ENCODE peak calls at places on chromosome X, in nine cellular contexts. M, C, J, K, D, X, L, R and V are unnamed samples. For H3K36me3, the result is how much of the 10 kb centered on the place peaks cover.

GRCh38 chrX:118347131-118347530 is 1.2 kb downstream of the WDR44 start:
- DNase-seq in M (peak), K (peak), C (no peak), L (no peak), D (no peak), J (no peak), R (peak), X (no peak), V (no peak)

GRCh38 chrX:22116585-22117546 is 84.7 kb downstream of the PHEX start:
- DNase-seq in K (no peak), L (no peak), R (no peak), M (no peak), J (no peak), X (no peak), D (no peak), C (no peak), V (no peak)

GRCh38 chrX:134628663-134629062 is 29.6 kb downstream of the PLAC1 start:
- DNase-seq in X (no peak), K (no peak), L (no peak), J (no peak), R (no peak), D (no peak), M (no peak), C (no peak), V (no peak)

GRCh38 chrX:109889289-109890006 is 113.5 kb upstream of the TMEM164 start:
- DNase-seq in R (peak), X (no peak), L (no peak), J (no peak), K (peak), D (no peak), M (peak), C (no peak), V (peak)

GRCh38 chrX:38055170-38055847 is 49.0 kb downstream of the SYTL5 start:
- DNase-seq in K (no peak), D (peak), X (no peak), R (no peak), M (peak), C (no peak), L (no peak), J (peak), V (peak)

GRCh38 chrX:79161655-79162054 is 17.2 kb downstream of the GPR174 start:
- DNase-seq in D (no peak), K (no peak), X (no peak), J (no peak), L (no peak), M (no peak), R (no peak), C (no peak), V (no peak)

GRCh38 chrX:65668362-65669310 is 1.2 kb downstream of the MSN start:
- DNase-seq in L (peak), X (peak), R (peak), J (peak), K (peak), M (peak), C (no peak), D (peak), V (peak)

GRCh38 chrX:11386001-11386523 is 92.8 kb downstream of the AMELX start:
- DNase-seq in J (no peak), X (no peak), D (no peak), C (no peak), L (no peak), M (peak), R (peak), K (peak), V (peak)

GRCh38 chrX:39261446-39262147 is 460.3 kb downstream of the MID1IP1 start:
- DNase-seq in L (no peak), K (peak), M (peak), J (no peak), D (peak), C (no peak), X (no peak), R (peak), V (peak)

GRCh38 chrX:2926664-2927275 is 2.4 kb downstream of the ARSD start:
- DNase-seq in R (no peak), J (no peak), L (no peak), K (no peak), X (no peak), D (no peak), M (no peak), C (no peak), V (no peak)

GRCh38 chrX:112779139-112779538 is 61.5 kb downstream of the AMOT start:
- DNase-seq in D (no peak), J (no peak), R (no peak), C (no peak), X (no peak), K (no peak), M (no peak), L (no peak), V (no peak)

GRCh38 chrX:44970709-44971108 is 97.7 kb downstream of the KDM6A start:
- DNase-seq in C (no peak), L (no peak), J (no peak), D (no peak), R (no peak), X (no peak), K (no peak), M (no peak), V (no peak)

GRCh38 chrX:67622053-67622452 is 78.2 kb downstream of the AR start:
- DNase-seq in C (no peak), L (no peak), R (no peak), M (no peak), K (no peak), X (no peak), D (no peak), J (no peak), V (no peak)

GRCh38 chrX:125651426-125651825 is 331.8 kb downstream of the TEX13C start:
- DNase-seq in M (no peak), L (no peak), K (no peak), X (no peak), R (no peak), J (no peak), D (no peak), C (no peak), V (no peak)

GRCh38 chrX:73214366-73215094 is at the start of gene NAP1L2:
- DNase-seq in J (peak), L (peak), C (no peak), R (peak), X (peak), K (no peak), D (peak), M (peak), V (peak)

GRCh38 chrX:8689473-8689872 is 42.5 kb downstream of the ANOS1 start:
- DNase-seq in X (no peak), L (no peak), K (no peak), J (no peak), R (no peak), C (no peak), M (no peak), D (no peak), V (no peak)

GRCh38 chrX:12227412-12228041 is 89.3 kb downstream of the FRMPD4 start:
- DNase-seq in J (no peak), D (no peak), R (no peak), C (no peak), X (no peak), K (no peak), M (no peak), L (no peak), V (no peak)

GRCh38 chrX:30626402-30626801 is 26.8 kb upstream of the GK start:
- DNase-seq in C (no peak), L (no peak), D (no peak), J (no peak), M (no peak), R (no peak), K (no peak), X (no peak), V (no peak)

GRCh38 chrX:107565005-107565404 is 63.3 kb upstream of the PRPS1 start:
- DNase-seq in C (no peak), J (no peak), M (no peak), L (no peak), X (no peak), R (no peak), K (no peak), D (no peak), V (no peak)

GRCh38 chrX:141405486-141405877 is 163.2 kb upstream of the SPANXC start:
- DNase-seq in D (no peak), R (no peak), K (peak), M (peak), L (no peak), C (no peak), J (no peak), X (no peak), V (no peak)

GRCh38 chrX:17633546-17633945 is 103.7 kb upstream of the SCML1 start:
- DNase-seq in R (no peak), C (no peak), D (no peak), K (no peak), J (no peak), L (no peak), M (peak), X (no peak), V (no peak)

GRCh38 chrX:47836164-47837072 is at the start of gene ZNF81:
- DNase-seq in D (peak), K (peak), M (peak), J (peak), R (peak), C (no peak), X (peak), L (peak), V (peak)

GRCh38 chrX:136159615-136160025 is 12.3 kb downstream of the FHL1 start:
- DNase-seq in X (no peak), R (no peak), M (no peak), L (no peak), J (no peak), D (no peak), C (no peak), K (no peak), V (peak)

GRCh38 chrX:120457766-120458180 is 11.3 kb downstream of the LAMP2 start:
- DNase-seq in J (no peak), R (peak), L (no peak), C (no peak), X (no peak), M (peak), K (peak), D (no peak), V (peak)
- H3K4me3 ChIP-seq in J (no peak), R (no peak), L (no peak), C (no peak), X (no peak), M (no peak), K (no peak), D (no peak), V (no peak)

GRCh38 chrX:81542255-81542654 is 340.4 kb downstream of the SH3BGRL start:
- DNase-seq in R (no peak), L (no peak), J (no peak), X (no peak), K (no peak), D (no peak), M (no peak), C (no peak), V (no peak)
- H3K36me3 ChIP-seq in R (under half), L (under half), J (under half), X (under half), K (under half), D (under half), M (under half), C (under half), V (under half)

GRCh38 chrX:31629195-31629594 is 557.4 kb upstream of the FTHL17 start:
- DNase-seq in K (no peak), X (no peak), D (no peak), R (no peak), C (no peak), L (no peak), J (no peak), M (no peak), V (no peak)

DNA sequence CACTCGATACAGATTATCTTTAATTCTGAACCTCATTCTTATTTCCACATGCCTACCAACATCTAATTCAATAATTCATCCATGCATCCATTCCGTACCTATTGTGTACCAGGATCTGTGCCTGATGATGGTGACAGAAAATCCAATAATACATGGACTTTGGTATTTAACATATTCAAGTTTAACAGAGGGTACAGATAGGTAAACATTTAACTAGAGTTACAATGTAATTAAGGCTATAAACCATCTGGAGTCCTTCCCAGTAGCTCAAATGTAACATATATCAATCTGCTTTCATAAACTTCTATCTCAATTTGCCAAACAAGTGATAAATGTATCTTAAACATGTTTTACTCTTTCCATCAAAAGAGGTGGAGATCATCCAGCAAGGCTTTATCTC is 561.5 kb upstream of the FTHL17 start:
- DNase-seq in M (no peak), X (no peak), J (no peak), K (no peak), L (no peak), R (no peak), D (no peak), C (no peak), V (no peak)
- H3K4me3 ChIP-seq in M (no peak), X (no peak), J (no peak), K (no peak), L (no peak), R (no peak), D (no peak), C (no peak), V (no peak)

GRCh38 chrX:1440506-1440905 is 12.2 kb downstream of the ASMTL start:
- DNase-seq in J (no peak), R (no peak), C (no peak), L (peak), X (no peak), D (no peak), M (no peak), K (no peak), V (no peak)

GRCh38 chrX:1442016-1442665 is 10.6 kb downstream of the ASMTL start:
- DNase-seq in K (no peak), C (peak), M (no peak), L (peak), X (no peak), D (no peak), R (no peak), J (no peak), V (no peak)

GRCh38 chrX:1443496-1444075 is 9.1 kb downstream of the ASMTL start:
- DNase-seq in J (no peak), C (peak), L (peak), R (no peak), M (no peak), X (no peak), K (no peak), D (peak), V (no peak)

GRCh38 chrX:1444896-1445480 is 7.7 kb downstream of the ASMTL start:
- DNase-seq in X (no peak), R (no peak), M (no peak), D (no peak), K (no peak), C (peak), L (peak), J (no peak), V (no peak)

GRCh38 chrX:1442724-1443367 is 9.9 kb downstream of the ASMTL start:
- DNase-seq in C (no peak), R (no peak), K (no peak), M (no peak), J (no peak), D (no peak), L (peak), X (no peak), V (no peak)
- H3K36me3 ChIP-seq in C (under half), R (under half), K (half or more), M (under half), J (under half), D (under half), L (under half), X (under half), V (under half)

DNA sequence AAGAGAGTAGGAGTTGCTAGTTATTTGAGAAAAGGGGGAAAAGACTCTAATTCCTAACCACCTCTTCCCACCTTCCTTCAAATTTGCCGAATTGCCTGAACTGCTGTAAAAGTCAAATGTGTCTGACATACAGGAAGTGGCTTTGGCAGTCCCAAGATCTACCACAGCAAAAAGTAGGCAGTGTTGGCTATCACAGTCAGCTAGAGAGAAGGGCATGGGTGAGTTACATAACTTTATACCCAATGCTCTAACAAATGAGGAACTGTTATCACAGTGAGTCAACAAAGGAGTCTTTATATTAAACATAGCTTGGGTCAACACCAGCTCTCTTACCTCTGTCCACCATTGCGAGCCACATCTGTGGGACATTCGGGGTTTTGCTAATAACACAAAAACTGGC is 2.4 kb upstream of the MBNL3 start:
- DNase-seq in M (no peak), K (no peak), R (peak), C (no peak), X (no peak), D (peak), J (peak), L (no peak), V (peak)
- H3K4me3 ChIP-seq in M (no peak), K (no peak), R (no peak), C (no peak), X (no peak), D (no peak), J (no peak), L (peak), V (no peak)

DNA sequence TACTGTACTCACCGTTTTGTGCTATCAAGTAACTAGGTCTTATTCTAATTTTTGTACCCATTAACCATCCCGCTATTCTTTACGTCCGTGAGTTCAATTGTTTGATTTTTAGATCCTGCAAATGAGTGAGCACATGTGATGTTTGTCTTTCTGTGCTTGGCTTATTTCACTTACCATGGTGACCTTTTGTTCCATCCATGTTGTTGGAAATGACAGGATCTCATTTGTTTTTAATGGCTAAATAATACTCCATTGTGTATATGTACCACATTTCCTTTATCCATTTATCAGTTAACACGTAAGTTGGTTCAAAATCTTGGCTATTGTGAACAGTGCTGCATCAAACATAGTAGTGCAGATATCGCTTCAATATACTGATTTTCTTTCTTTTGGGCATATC is 48.3 kb downstream of the USP9X start:
- DNase-seq in L (no peak), K (no peak), C (no peak), R (no peak), D (no peak), M (no peak), X (no peak), J (no peak), V (no peak)
- H3K36me3 ChIP-seq in L (half or more), K (under half), C (under half), R (under half), D (under half), M (half or more), X (under half), J (under half), V (under half)